ENCODE peak calls at places on chromosomes 4 and X, in five cellular contexts. Q is GM23338, C is neural progenitor cell, T is HCT116, W is PC-3. H is an unnamed sample.

GRCh38 chrX:13201605-13202219 is 118.1 kb downstream of the ATXN3L start:
- DNase-seq in Q (peak), C (peak), T (no peak), W (no peak), H (no peak)

GRCh38 chrX:143661286-143661685 is 25.4 kb upstream of the SLITRK4 start:
- DNase-seq in W (no peak), Q (no peak), T (no peak), C (peak), H (no peak)

GRCh38 chr4:22070256-22070655 is 121.7 kb upstream of the KCNIP4 start:
- DNase-seq in Q (no peak), T (no peak), W (no peak), C (no peak), H (no peak)

GRCh38 chr4:25926473-25926872 is 12.5 kb downstream of the SMIM20 start:
- DNase-seq in C (no peak), T (no peak), W (peak), Q (no peak), H (peak)

GRCh38 chrX:3286196-3286920 is 60.1 kb downstream of the MXRA5 start:
- DNase-seq in C (no peak), Q (no peak), W (peak), T (peak), H (no peak)

GRCh38 chr4:3364634-3365314 is 72.0 kb downstream of the RGS12 start:
- DNase-seq in Q (no peak), C (no peak), T (no peak), W (no peak), H (no peak)

GRCh38 chr4:20313237-20314030 is 61.7 kb downstream of the SLIT2 start:
- DNase-seq in C (peak), T (peak), W (no peak), Q (peak), H (peak)

GRCh38 chr4:75547647-75548387 is 8.0 kb upstream of the ODAPH start:
- DNase-seq in W (no peak), T (no peak), Q (no peak), C (no peak), H (peak)

GRCh38 chr4:95469617-95470016 is 79.2 kb downstream of the UNC5C start:
- DNase-seq in W (no peak), Q (no peak), T (no peak), C (no peak), H (no peak)

GRCh38 chr4:140252144-140252741 is 98.3 kb upstream of the MAML3 start:
- DNase-seq in Q (peak), C (peak), T (no peak), W (peak), H (peak)

GRCh38 chr4:4613126-4613465 is 71.2 kb upstream of the STX18 start:
- DNase-seq in T (no peak), C (no peak), W (no peak), Q (no peak), H (no peak)

GRCh38 chrX:124346064-124346876 is at the start of gene SH2D1A:
- DNase-seq in W (no peak), Q (no peak), C (no peak), T (no peak), H (peak)

GRCh38 chr4:128703948-128704347 is 105.6 kb upstream of the JADE1 start:
- DNase-seq in C (no peak), Q (no peak), W (no peak), T (no peak), H (no peak)

GRCh38 chr4:170011921-170012628 is 14.1 kb downstream of the MFAP3L start:
- DNase-seq in Q (no peak), T (no peak), W (no peak), C (no peak), H (no peak)

GRCh38 chr4:20370284-20370683 is 118.6 kb downstream of the SLIT2 start:
- DNase-seq in Q (no peak), T (no peak), C (no peak), W (no peak), H (no peak)

GRCh38 chr4:185713272-185713671 is 98.7 kb downstream of the SORBS2 start:
- DNase-seq in T (no peak), W (no peak), C (no peak), Q (no peak), H (no peak)

GRCh38 chrX:103329991-103330390 is at the start of gene TCEAL7:
- DNase-seq in W (no peak), C (peak), T (no peak), Q (peak), H (no peak)

GRCh38 chr4:148444296-148445070 is 2.3 kb upstream of the NR3C2 start:
- DNase-seq in C (peak), T (no peak), Q (peak), W (peak), H (peak)

GRCh38 chr4:18314731-18315130 is 293.2 kb upstream of the LCORL start:
- DNase-seq in T (no peak), Q (no peak), W (no peak), C (no peak), H (no peak)

GRCh38 chr4:147518846-147519767 is 38.2 kb downstream of the EDNRA start:
- DNase-seq in C (peak), W (peak), Q (peak), T (peak), H (peak)

GRCh38 chrX:19747672-19748610 is 139.5 kb downstream of the SH3KBP1 start:
- DNase-seq in T (no peak), C (no peak), W (no peak), Q (no peak), H (peak)

GRCh38 chr4:147407261-147408045 is 73.4 kb upstream of the EDNRA start:
- DNase-seq in T (peak), Q (peak), W (no peak), C (peak), H (no peak)

GRCh38 chrX:118717703-118718391 is 9.6 kb upstream of the IL13RA1 start:
- DNase-seq in Q (no peak), T (no peak), C (no peak), W (no peak), H (no peak)

GRCh38 chr4:69830529-69831269 is 29.2 kb downstream of the SULT1E1 start:
- DNase-seq in Q (peak), W (peak), C (no peak), T (no peak), H (no peak)

GRCh38 chr4:121484633-121485032 is 103.8 kb upstream of the QRFPR start:
- DNase-seq in T (peak), Q (peak), W (peak), C (peak), H (peak)

GRCh38 chr4:108272566-108272965 is 103.8 kb upstream of the LEF1 start:
- DNase-seq in T (no peak), C (no peak), Q (no peak), W (peak), H (no peak)

GRCh38 chrX:275967-276587 is 5.1 kb upstream of the PLCXD1 start:
- DNase-seq in Q (peak), C (peak), T (peak), W (peak), H (no peak)

GRCh38 chr4:140308366-140309123 is 64.9 kb upstream of the SCOC start:
- DNase-seq in C (no peak), T (no peak), W (no peak), Q (no peak), H (no peak)

GRCh38 chr4:113616443-113616842 is 145.1 kb downstream of the CAMK2D start:
- DNase-seq in T (no peak), C (no peak), Q (no peak), W (no peak), H (no peak)

GRCh38 chr4:125314676-125315570 is at the start of gene FAT4:
- DNase-seq in T (peak), W (peak), Q (peak), C (peak), H (no peak)

GRCh38 chr4:53015681-53016080 is 153.6 kb downstream of the RASL11B start:
- DNase-seq in T (peak), Q (peak), C (peak), W (peak), H (peak)

GRCh38 chr4:74570095-74570494 is 125.2 kb downstream of the AREG start:
- DNase-seq in Q (no peak), C (no peak), T (no peak), W (no peak), H (no peak)

GRCh38 chr4:154208424-154208823 is 283.2 kb downstream of the DCHS2 start:
- DNase-seq in Q (peak), T (peak), C (no peak), W (peak), H (no peak)

GRCh38 chr4:2843909-2844584 is 403 bp downstream of the ADD1 start:
- DNase-seq in C (peak), T (no peak), Q (peak), W (peak), H (peak)

GRCh38 chr4:169253087-169253675 is 17.6 kb downstream of the SH3RF1 start:
- DNase-seq in C (no peak), Q (no peak), W (no peak), T (no peak), H (no peak)

GRCh38 chr4:158930573-158930972 is 161.7 kb downstream of the FNIP2 start:
- DNase-seq in W (peak), Q (no peak), C (no peak), T (no peak), H (no peak)

GRCh38 chr4:152778656-152779512 is 646 bp downstream of the TIGD4 start:
- DNase-seq in W (peak), Q (peak), C (peak), T (no peak), H (peak)

GRCh38 chrX:24899391-24899790 is 116.4 kb downstream of the ARX start:
- DNase-seq in Q (no peak), C (peak), T (no peak), W (no peak), H (no peak)

GRCh38 chrX:48573690-48574269 is 504 bp upstream of the RBM3 start:
- DNase-seq in C (no peak), W (no peak), Q (no peak), T (no peak), H (no peak)
- TF ChIP-seq EZH2phosphoT487 in C (no peak), W (no peak), Q (no peak), T (no peak), H (no peak)

DNA sequence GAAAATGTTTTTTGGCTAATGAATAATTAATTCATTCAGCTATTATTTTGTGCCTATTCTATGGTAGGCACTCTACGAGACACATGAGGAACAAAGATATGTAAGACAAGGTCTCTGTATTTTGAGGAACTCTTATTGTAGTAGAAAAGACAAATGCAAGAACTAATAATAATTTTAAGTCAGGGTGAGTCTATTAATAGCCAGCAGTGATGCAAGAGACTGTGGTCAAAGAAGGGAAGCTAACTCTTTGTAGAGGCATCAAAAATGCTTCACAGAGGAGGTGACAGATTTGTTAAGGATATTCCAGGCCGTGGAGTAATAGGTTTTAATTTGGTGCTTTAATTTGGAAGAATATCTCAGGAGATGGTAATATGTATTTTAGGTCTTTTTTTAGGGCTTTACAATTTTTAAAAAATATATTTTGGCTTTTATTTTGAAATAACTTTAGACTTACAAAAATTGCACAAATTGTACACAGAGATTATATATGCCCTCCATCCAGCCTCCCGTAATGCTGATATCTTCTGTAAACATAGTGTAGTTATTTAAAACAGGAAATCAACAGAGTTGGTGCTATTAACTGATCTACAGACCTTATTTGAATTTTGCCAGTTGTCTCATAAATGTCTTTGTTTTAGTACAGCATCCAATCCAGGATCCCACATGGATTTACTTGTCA is 48.1 kb downstream of the DCLK2 start:
- DNase-seq in T (no peak), W (peak), C (no peak), Q (no peak), H (peak)
- H3K4me2 ChIP-seq in T (no peak), W (peak), C (no peak), Q (no peak), H (no peak)

GRCh38 chr4:8704632-8705031 is 112.1 kb downstream of the CPZ start:
- DNase-seq in C (no peak), T (no peak), Q (no peak), W (no peak), H (no peak)

GRCh38 chr4:8707045-8707781 is 114.6 kb downstream of the CPZ start:
- DNase-seq in C (no peak), T (no peak), Q (no peak), W (no peak), H (no peak)

GRCh38 chr4:8703857-8704495 is 111.4 kb downstream of the CPZ start:
- DNase-seq in C (no peak), Q (no peak), T (no peak), W (no peak), H (no peak)

GRCh38 chr4:8706221-8707044 is 113.9 kb downstream of the CPZ start:
- DNase-seq in W (no peak), C (no peak), T (no peak), Q (no peak), H (no peak)

GRCh38 chr4:8705161-8706145 is 112.9 kb downstream of the CPZ start:
- DNase-seq in W (no peak), C (peak), Q (no peak), T (no peak), H (no peak)
- TF ChIP-seq CTCF in W (no peak), C (no peak), Q (no peak), T (no peak), H (no peak)

DNA sequence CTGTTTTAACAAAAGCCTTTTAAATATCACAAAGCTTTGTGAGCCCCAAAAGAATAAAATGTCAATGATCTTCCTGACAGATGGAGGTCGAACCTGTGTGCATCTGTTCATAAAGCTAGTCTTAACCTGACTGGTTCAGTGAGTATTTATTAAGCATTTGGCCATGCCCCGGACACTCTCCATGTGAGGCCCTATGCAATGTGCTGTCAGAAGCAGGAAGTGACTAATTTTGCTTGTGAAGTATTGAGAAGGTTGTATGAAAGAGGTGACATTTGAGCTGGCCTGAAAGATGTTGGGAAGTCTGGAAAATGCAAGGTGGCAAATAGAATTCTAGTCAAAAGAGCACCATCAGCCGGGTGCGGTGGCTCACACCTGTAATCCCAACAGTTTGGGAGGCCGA is 171.4 kb downstream of the MSL3 start:
- DNase-seq in C (no peak), Q (no peak), T (no peak), W (peak), H (no peak)
- TF ChIP-seq EZH2phosphoT487 in C (no peak), Q (no peak), T (no peak), W (no peak), H (no peak)

GRCh38 chr4:150518559-150518958 is 63.4 kb upstream of the MAB21L2 start:
- DNase-seq in C (no peak), T (peak), W (peak), Q (no peak), H (no peak)
- H3K4me2 ChIP-seq in C (no peak), T (peak), W (peak), Q (no peak), H (no peak)

GRCh38 chr4:111847256-111848108 is 297.8 kb upstream of the FAM241A start:
- DNase-seq in T (no peak), W (peak), Q (peak), C (peak), H (no peak)
- TF ChIP-seq CTCF in T (peak), W (peak), Q (peak), C (peak), H (peak)

H was measured in OCI-LY7.